ENCODE peak calls at places on chromosomes 6 and 20, in six cellular contexts. L is A549, I is upper lobe of left lung, T is HepG2, Z is GM12878, K is K562. Y is an unnamed sample. For H3K4me1, the result is how much of the 10 kb centered on the place peaks cover.

GRCh38 chr6:15387118-15387517 is 141.2 kb downstream of the JARID2 start:
- ATAC-seq in L (no peak), I (no peak), T (no peak), Z (peak), K (no peak), Y (no peak)

GRCh38 chr20:38453941-38454340 is 18.7 kb upstream of the RALGAPB start:
- ATAC-seq in L (no peak), I (no peak), T (no peak), Z (peak), K (no peak), Y (no peak)

GRCh38 chr6:144893737-144894151 is 608.6 kb downstream of the UTRN start:
- ATAC-seq in L (peak), I (no peak), T (no peak), Z (no peak), K (no peak), Y (no peak)

GRCh38 chr6:38404900-38405556 is 234.7 kb downstream of the BTBD9 start:
- ATAC-seq in L (peak), I (no peak), T (peak), Z (no peak), K (no peak), Y (no peak)

GRCh38 chr6:170317718-170318117 is 11.2 kb downstream of the FAM120B start:
- ATAC-seq in L (no peak), I (no peak), T (no peak), Z (no peak), K (no peak), Y (no peak)

GRCh38 chr6:52552278-52552643 is 24.6 kb downstream of the TRAM2 start:
- ATAC-seq in L (peak), I (no peak), T (no peak), Z (peak), K (no peak), Y (no peak)

GRCh38 chr6:150633466-150633795 is 33.7 kb downstream of the PLEKHG1 start:
- ATAC-seq in L (no peak), I (no peak), T (no peak), Z (peak), K (no peak), Y (no peak)

GRCh38 chr6:107622269-107622668 is 132.4 kb downstream of the SOBP start:
- ATAC-seq in L (no peak), I (no peak), T (no peak), Z (no peak), K (no peak), Y (no peak)

GRCh38 chr6:113819169-113819830 is 37.8 kb upstream of the MARCKS start:
- ATAC-seq in L (peak), I (no peak), T (no peak), Z (no peak), K (no peak), Y (no peak)

GRCh38 chr6:20056350-20056992 is 155.8 kb downstream of the MBOAT1 start:
- ATAC-seq in L (peak), I (no peak), T (peak), Z (peak), K (peak), Y (peak)

GRCh38 chr6:42010185-42010872 is 40.0 kb upstream of the TAF8 start:
- ATAC-seq in L (peak), I (peak), T (peak), Z (peak), K (peak), Y (no peak)

GRCh38 chr20:54629632-54630031 is 154.2 kb downstream of the DOK5 start:
- ATAC-seq in L (no peak), I (no peak), T (no peak), Z (no peak), K (no peak), Y (no peak)

GRCh38 chr6:107644513-107644912 is 154.6 kb downstream of the SOBP start:
- ATAC-seq in L (no peak), I (no peak), T (no peak), Z (no peak), K (no peak), Y (no peak)

GRCh38 chr20:63183422-63184146 is 32.3 kb downstream of the YTHDF1 start:
- ATAC-seq in L (peak), I (no peak), T (peak), Z (peak), K (peak), Y (no peak)

GRCh38 chr6:87763276-87763675 is 61.2 kb upstream of the AKIRIN2 start:
- ATAC-seq in L (no peak), I (no peak), T (no peak), Z (no peak), K (no peak), Y (no peak)
- TF ChIP-seq EP300 in L (no peak), I (no peak), T (no peak), Z (no peak), K (no peak), Y (no peak)

GRCh38 chr6:90545450-90545849 is 41.4 kb downstream of the MAP3K7 start:
- ATAC-seq in L (no peak), I (no peak), T (no peak), Z (no peak), K (no peak), Y (no peak)
- H3K4me1 ChIP-seq in L (under half), I (under half), T (under half), Z (under half), K (under half), Y (under half)

GRCh38 chr6:138773177-138774091 is at the start of gene CCDC28A:
- ATAC-seq in L (peak), I (peak), T (peak), Z (peak), K (peak), Y (peak)

GRCh38 chr6:138774370-138774769 is 801 bp downstream of the CCDC28A start:
- ATAC-seq in L (no peak), I (no peak), T (no peak), Z (no peak), K (no peak), Y (no peak)

GRCh38 chr6:138769102-138769676 is 4.4 kb upstream of the CCDC28A start:
- ATAC-seq in L (no peak), I (no peak), T (no peak), Z (no peak), K (no peak), Y (no peak)

GRCh38 chr6:138776659-138777058 is 3.1 kb downstream of the CCDC28A start:
- ATAC-seq in L (no peak), I (no peak), T (no peak), Z (no peak), K (no peak), Y (no peak)

DNA sequence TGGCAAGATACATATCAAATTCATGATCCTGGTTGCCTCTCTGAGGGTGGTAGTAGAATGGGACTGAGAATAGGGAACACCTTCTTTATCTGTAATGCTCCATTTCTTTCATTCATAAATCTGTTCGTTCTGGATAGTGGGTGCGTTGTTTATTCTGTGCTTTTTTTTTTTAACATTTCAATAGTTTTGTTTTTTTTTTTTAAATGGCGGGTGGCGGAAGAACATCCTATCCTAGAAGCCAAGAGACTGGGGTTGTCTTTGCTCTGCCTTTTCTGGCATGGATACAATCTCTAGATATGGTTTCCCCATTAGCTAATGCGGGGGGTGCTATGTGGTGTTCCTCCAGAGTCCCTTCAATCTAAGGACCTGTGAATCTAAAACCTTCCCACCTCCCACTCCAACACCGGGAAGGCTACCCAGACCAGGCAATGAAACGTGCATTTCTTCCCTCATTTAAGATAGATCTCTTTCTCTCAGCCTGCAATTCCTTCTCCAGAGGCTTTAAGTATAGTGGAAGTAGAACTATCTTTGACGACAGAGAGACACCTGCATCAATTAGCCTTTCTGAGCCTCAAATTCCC is 883 bp upstream of the CCDC28A start:
- ATAC-seq in L (peak), I (no peak), T (peak), Z (peak), K (no peak), Y (no peak)
- TF ChIP-seq CTCF in L (no peak), I (no peak), T (no peak), Z (no peak), K (no peak), Y (no peak)

GRCh38 chr6:83065511-83066192 is at the start of gene UBE3D:
- ATAC-seq in L (peak), I (peak), T (peak), Z (peak), K (peak), Y (peak)
- TF ChIP-seq EP300 in L (no peak), I (no peak), T (no peak), Z (no peak), K (no peak), Y (no peak)

GRCh38 chr6:154751020-154751800 is 18.0 kb downstream of the SCAF8 start:
- ATAC-seq in L (no peak), I (no peak), T (no peak), Z (no peak), K (no peak), Y (no peak)
- H3K4me1 ChIP-seq in L (under half), I (under half), T (under half), Z (under half), K (under half), Y (under half)